ENCODE peak calls at places on chromosomes 2 and 18, in ten cellular contexts. R is IMR-90; T is kidney; G is stimulated activated CD4-positive, alpha-beta T cell treated with anti-CD3 and anti-CD28 coated beads, Interleukin-4, amount 100 ng/mL, for 4 hours; S is NCI-H1417; N is activated CD8-positive, alpha-beta memory T cell treated with anti-CD3 and anti-CD28 coated beads for 1 hour; Y is astrocyte; D is astrocyte of the spinal cord; U is DMS 273 treated with DMSO at 0.1 percent for 48 hours; X is neuronal stem cell. B is an unnamed sample.

GRCh38 chr18:77970814-77971213 is 721.2 kb downstream of the GALR1 start:
- DNase-seq in R (no peak), T (no peak), G (no peak), S (no peak), N (no peak), Y (no peak), D (no peak), U (no peak), X (peak; percentile 79), B (no peak)

GRCh38 chr2:232689152-232689910 is 7.8 kb upstream of the GIGYF2 start:
- DNase-seq in R (peak; percentile 40), T (no peak), G (no peak), S (no peak), N (no peak), Y (peak; percentile 25), D (peak; percentile 39), U (peak; percentile 81), X (no peak), B (no peak)

GRCh38 chr2:235126771-235127170 is 175.0 kb downstream of the SH3BP4 start:
- DNase-seq in R (no peak), T (no peak), G (no peak), S (no peak), N (no peak), Y (no peak), D (no peak), U (no peak), X (no peak), B (no peak)

GRCh38 chr2:161382747-161383146 is 33.4 kb upstream of the TBR1 start:
- DNase-seq in R (no peak), T (no peak), G (no peak), S (no peak), N (no peak), Y (no peak), D (no peak), U (no peak), X (no peak), B (no peak)

GRCh38 chr2:31666878-31667277 is 86.1 kb upstream of the SRD5A2 start:
- DNase-seq in R (no peak), T (no peak), G (no peak), S (no peak), N (no peak), Y (no peak), D (no peak), U (no peak), X (no peak), B (no peak)

GRCh38 chr2:133110201-133110600 is 440.2 kb upstream of the LYPD1 start:
- DNase-seq in R (no peak), T (no peak), G (no peak), S (no peak), N (no peak), Y (no peak), D (no peak), U (no peak), X (no peak), B (no peak)

GRCh38 chr18:62105373-62105772 is 81.5 kb downstream of the PIGN start:
- DNase-seq in R (peak; percentile 62), T (no peak), G (no peak), S (no peak), N (no peak), Y (peak; percentile 25), D (peak; percentile 29), U (no peak), X (no peak), B (no peak)

GRCh38 chr2:96759548-96759947 is 1.2 kb upstream of the CNNM4 start:
- DNase-seq in R (no peak), T (no peak), G (no peak), S (no peak), N (no peak), Y (no peak), D (no peak), U (no peak), X (no peak), B (no peak)

GRCh38 chr2:37287966-37288365 is 36.7 kb downstream of the PRKD3 start:
- DNase-seq in R (no peak), T (no peak), G (no peak), S (no peak), N (no peak), Y (no peak), D (no peak), U (no peak), X (no peak), B (no peak)

GRCh38 chr2:155947069-155947468 is 385.5 kb downstream of the NR4A2 start:
- DNase-seq in R (no peak), T (no peak), G (no peak), S (no peak), N (no peak), Y (no peak), D (no peak), U (no peak), X (no peak), B (peak; percentile 48)

GRCh38 chr18:44149706-44150105 is 531.0 kb upstream of the SETBP1 start:
- DNase-seq in R (peak; percentile 47), T (no peak), G (no peak), S (no peak), N (no peak), Y (peak; percentile 92), D (peak; percentile 89), U (no peak), X (no peak), B (no peak)

GRCh38 chr2:62774555-62775366 is 69.2 kb downstream of the EHBP1 start:
- DNase-seq in R (peak; percentile 63), T (no peak), G (no peak), S (peak; percentile 55), N (no peak), Y (peak; percentile 61), D (peak; percentile 67), U (no peak), X (peak; percentile 21), B (no peak)

GRCh38 chr2:231928481-231928880 is 2.3 kb upstream of the NPPC start:
- DNase-seq in R (no peak), T (peak; percentile 48), G (no peak), S (no peak), N (no peak), Y (no peak), D (no peak), U (no peak), X (no peak), B (no peak)

GRCh38 chr18:3151379-3152264 is 68.1 kb downstream of the MYOM1 start:
- DNase-seq in R (peak; percentile 52), T (no peak), G (no peak), S (peak; percentile 26), N (no peak), Y (peak; percentile 2), D (peak; percentile 33), U (no peak), X (peak; percentile 12), B (no peak)

GRCh38 chr2:224221455-224221913 is 180.4 kb downstream of the FAM124B start:
- DNase-seq in R (peak; percentile 93), T (no peak), G (no peak), S (no peak), N (no peak), Y (peak; percentile 96), D (peak; percentile 93), U (no peak), X (peak; percentile 8), B (no peak)

B was measured in NCI-H524.